ENCODE peak calls at places on chromosomes 2 and 18, in six cellular contexts. G is fibroblast of mammary gland, Y is foreskin fibroblast, F is fibroblast of pulmonary artery, W is NB4, D is AG10803. Z is an unnamed sample.

GRCh38 chr2:236871500-236872001 is 214.1 kb upstream of the COPS8 start:
- DNase-seq in G (peak; percentile 99), Y (peak; percentile 99), F (peak; percentile 98), W (peak; percentile 91), D (peak; percentile 99), Z (peak; percentile 90)

GRCh38 chr2:98634406-98635092 is 26.2 kb downstream of the UNC50 start:
- DNase-seq in G (peak; percentile 21), Y (no peak), F (no peak), W (peak; percentile 45), D (no peak), Z (no peak)

GRCh38 chr2:43370146-43370545 is 143.7 kb upstream of the ZFP36L2 start:
- DNase-seq in G (peak; percentile 26), Y (no peak), F (no peak), W (no peak), D (no peak), Z (no peak)

GRCh38 chr2:15243762-15244161 is 317.4 kb downstream of the NBAS start:
- DNase-seq in G (peak; percentile 53), Y (peak; percentile 4), F (peak; percentile 42), W (no peak), D (no peak), Z (peak; percentile 69)

GRCh38 chr18:6960656-6961055 is 156.9 kb downstream of the LAMA1 start:
- DNase-seq in G (peak; percentile 41), Y (peak; percentile 80), F (peak; percentile 32), W (no peak), D (peak; percentile 26), Z (no peak)

GRCh38 chr18:5982332-5982731 is 87.0 kb upstream of the TMEM200C start:
- DNase-seq in G (no peak), Y (no peak), F (no peak), W (no peak), D (no peak), Z (no peak)

GRCh38 chr18:43794363-43794762 is 517.1 kb upstream of the SYT4 start:
- DNase-seq in G (no peak), Y (no peak), F (no peak), W (no peak), D (no peak), Z (no peak)

GRCh38 chr2:136126527-136126926 is 8.6 kb upstream of the CXCR4 start:
- DNase-seq in G (no peak), Y (no peak), F (no peak), W (no peak), D (no peak), Z (no peak)

GRCh38 chr2:46770622-46771021 is 145.0 kb downstream of the MCFD2 start:
- DNase-seq in G (peak; percentile 84), Y (peak; percentile 83), F (peak; percentile 63), W (no peak), D (peak; percentile 88), Z (peak; percentile 88)

GRCh38 chr2:212157011-212157410 is 381.6 kb downstream of the ERBB4 start:
- DNase-seq in G (peak; percentile 65), Y (peak; percentile 18), F (peak; percentile 13), W (no peak), D (peak; percentile 5), Z (peak; percentile 45)

GRCh38 chr18:58541789-58542425 is 87.0 kb downstream of the ALPK2 start:
- DNase-seq in G (peak; percentile 98), Y (peak; percentile 89), F (peak; percentile 92), W (peak; percentile 46), D (peak; percentile 97), Z (peak; percentile 91)

GRCh38 chr2:288002-288742 is at the start of gene ALKAL2:
- DNase-seq in G (no peak), Y (no peak), F (peak; percentile 10), W (no peak), D (no peak), Z (no peak)

GRCh38 chr2:158204741-158205165 is 103.1 kb downstream of the UPP2 start:
- DNase-seq in G (peak; percentile 5), Y (no peak), F (peak; percentile 11), W (no peak), D (peak; percentile 17), Z (no peak)
- H3K4me3 ChIP-seq in G (no peak overlapping the region), Y (no peak overlapping the region), F (no peak overlapping the region), W (no peak overlapping the region), D (no peak overlapping the region), Z (no peak overlapping the region)

DNA sequence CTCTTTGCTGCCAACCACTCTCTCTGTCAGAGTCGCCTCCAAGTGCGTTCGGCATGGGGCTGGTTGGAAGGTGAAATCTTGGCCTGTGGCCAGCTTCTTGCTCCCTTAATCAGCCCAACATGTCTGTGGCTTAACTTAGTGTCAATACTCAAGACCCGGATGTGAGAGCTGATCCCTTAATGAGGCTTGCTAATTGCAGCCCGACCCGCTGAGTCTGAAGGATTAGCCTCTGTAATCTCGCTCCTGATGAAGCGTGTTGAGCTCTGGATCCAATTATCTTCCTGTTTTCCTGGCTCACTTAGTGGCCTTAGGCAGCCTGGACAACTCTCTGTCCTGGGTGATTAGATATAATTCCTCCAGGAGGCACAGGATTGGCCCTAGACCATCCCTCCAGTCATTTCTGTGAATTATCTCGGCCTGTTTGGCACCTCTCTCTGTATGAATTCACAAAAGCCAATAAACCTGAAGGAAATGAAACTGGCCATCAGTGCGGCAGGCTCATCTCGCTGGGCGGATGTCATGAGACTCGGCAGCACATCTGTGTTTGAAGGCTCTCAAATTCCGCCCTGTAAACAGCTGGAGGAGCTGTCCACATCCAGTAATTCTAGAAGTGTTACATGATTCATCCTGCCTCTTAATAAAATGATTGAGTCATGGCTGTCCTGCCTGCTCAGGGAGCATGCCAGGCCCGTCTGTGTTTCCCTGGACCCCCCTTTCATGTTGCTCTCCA is 38.5 kb downstream of the ACOXL start:
- DNase-seq in G (peak; percentile 78), Y (peak; percentile 67), F (peak; percentile 31), W (no peak), D (peak; percentile 43), Z (peak; percentile 20)
- TF ChIP-seq CTCF in G (no peak), Y (no peak), F (no peak), W (no peak), D (no peak), Z (no peak)

GRCh38 chr18:79965119-79965902 is 868 bp downstream of the HSBP1L1 start:
- DNase-seq in G (peak; percentile 71), Y (peak; percentile 56), F (peak; percentile 90), W (no peak), D (peak; percentile 74), Z (peak; percentile 62)

GRCh38 chr18:79962311-79962710 is 2.1 kb upstream of the HSBP1L1 start:
- DNase-seq in G (peak; percentile 56), Y (no peak), F (no peak), W (no peak), D (peak; percentile 42), Z (peak; percentile 15)

GRCh38 chr18:79964330-79965118 is at the start of gene HSBP1L1:
- DNase-seq in G (peak; percentile 28), Y (no peak), F (peak; percentile 51), W (no peak), D (peak; percentile 42), Z (peak; percentile 25)

GRCh38 chr18:79962835-79963657 is 1.4 kb upstream of the HSBP1L1 start:
- DNase-seq in G (no peak), Y (no peak), F (no peak), W (peak; percentile 36), D (no peak), Z (no peak)

DNA sequence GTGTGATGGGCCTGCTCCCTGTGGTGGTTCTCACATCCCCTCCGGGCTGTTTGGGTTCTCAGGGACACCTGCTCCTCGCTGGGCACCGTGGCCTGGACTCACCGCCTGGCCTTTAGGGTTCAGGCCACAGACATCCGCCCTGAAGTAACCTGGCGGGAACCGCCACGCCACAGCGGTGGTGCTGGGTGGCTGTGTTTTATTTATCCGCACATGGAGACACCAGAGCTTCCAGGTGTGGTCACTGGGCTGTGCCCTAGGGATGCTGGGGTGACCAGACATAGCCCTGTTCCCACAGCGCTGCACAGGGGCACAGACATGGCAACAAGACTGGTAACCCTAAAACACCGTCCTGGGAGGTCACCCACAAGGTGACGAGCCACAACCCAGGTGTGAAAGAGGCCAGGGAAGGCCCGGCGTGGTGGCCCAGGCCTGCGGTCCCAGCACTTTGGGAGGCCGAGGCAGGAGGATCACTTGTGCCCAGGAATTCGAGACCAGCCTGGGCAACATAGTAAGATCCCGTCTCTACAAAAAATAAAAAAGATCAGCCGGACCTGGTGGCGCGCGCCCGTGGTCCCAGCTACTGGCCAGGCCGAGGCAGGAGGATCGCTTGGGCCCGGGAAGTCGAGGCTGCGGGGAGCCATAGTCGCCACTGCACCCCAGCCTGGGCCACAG is 649 bp upstream of the HSBP1L1 start:
- DNase-seq in G (no peak), Y (no peak), F (no peak), W (no peak), D (no peak), Z (no peak)
- H3K4me3 ChIP-seq in G (peak overlapping the region; percentile 58), Y (peak overlapping the region; percentile 65), F (peak overlapping the region; percentile 67), W (no peak overlapping the region), D (peak overlapping the region; percentile 74), Z (peak overlapping the region; percentile 69)

GRCh38 chr2:223760838-223761502 is 76.4 kb downstream of the AP1S3 start:
- DNase-seq in G (peak; percentile 90), Y (peak; percentile 87), F (peak; percentile 68), W (peak; percentile 87), D (peak; percentile 76), Z (peak; percentile 65)
- TF ChIP-seq CTCF in G (no peak), Y (no peak), F (peak; percentile 14), W (peak; percentile 38), D (peak; percentile 11), Z (peak; percentile 5)

GRCh38 chr2:61793389-61793836 is 60.4 kb downstream of the FAM161A start:
- DNase-seq in G (peak; percentile 67), Y (peak; percentile 33), F (peak; percentile 66), W (peak; percentile 63), D (peak; percentile 50), Z (peak; percentile 58)
- H3K4me3 ChIP-seq in G (peak overlapping the region; percentile 10), Y (peak overlapping the region; percentile 30), F (no peak overlapping the region), W (no peak overlapping the region), D (peak overlapping the region; percentile 37), Z (peak overlapping the region; percentile 31)

DNA sequence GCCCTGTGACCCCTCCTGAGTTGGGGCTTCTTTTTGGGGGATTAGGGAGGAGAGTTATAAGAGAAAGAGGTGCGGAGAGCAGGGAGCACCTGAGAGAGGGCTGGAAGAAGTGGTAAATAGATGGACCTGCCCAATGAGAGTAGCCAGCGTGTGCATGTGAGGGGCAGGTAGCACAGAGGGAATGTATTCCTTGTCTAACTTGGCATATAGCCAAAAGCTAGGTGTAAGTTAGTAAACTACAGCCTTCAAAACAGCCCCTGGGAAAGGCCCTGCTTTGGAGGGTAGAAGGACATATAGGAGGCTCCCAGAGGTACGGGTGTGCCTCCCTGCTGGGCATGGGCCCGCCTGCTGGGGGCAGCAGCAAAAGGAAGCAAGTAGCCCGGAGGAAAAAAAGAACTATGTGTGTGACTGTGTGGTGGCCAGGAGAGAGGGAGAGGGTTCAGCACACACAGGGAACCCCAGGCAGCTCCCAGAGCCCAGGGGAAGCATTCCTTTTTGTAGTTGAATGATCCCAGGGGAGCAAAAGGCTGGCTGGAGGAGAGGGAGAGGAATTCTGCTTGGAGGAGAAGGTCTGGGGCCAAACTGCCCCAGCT is 48.0 kb downstream of the TCF7L1 start:
- DNase-seq in G (no peak), Y (no peak), F (no peak), W (peak; percentile 26), D (peak; percentile 29), Z (peak; percentile 22)
- TF ChIP-seq CTCF in G (no peak), Y (no peak), F (no peak), W (peak; percentile 52), D (no peak), Z (no peak)

Z was measured in fibroblast of the aortic adventitia.